ENCODE peak calls at places on chromosomes 7 and 10, in ten cellular contexts. One of them, this sample, is unnamed.

GRCh38 chr10:125085281-125085680 is 75.1 kb downstream of the CTBP2 start:
- DNase-seq in trophoblast cell: no peak
- DNase-seq in mesendoderm: no peak
- DNase-seq in GM06990: no peak
- DNase-seq in epithelial cell of esophagus: no peak
- DNase-seq in HL-60: no peak
- DNase-seq in H1: no peak
- DNase-seq in fibroblast of mammary gland: no peak
- DNase-seq in adipocyte: no peak
- DNase-seq in IMR-90: no peak
- DNase-seq in this sample: peak; percentile 22

GRCh38 chr10:80670774-80671173 is 133.1 kb downstream of the SH2D4B start:
- DNase-seq in epithelial cell of esophagus: no peak
- DNase-seq in H1: no peak
- DNase-seq in fibroblast of mammary gland: no peak
- DNase-seq in mesendoderm: no peak
- DNase-seq in trophoblast cell: no peak
- DNase-seq in adipocyte: no peak
- DNase-seq in HL-60: no peak
- DNase-seq in GM06990: no peak
- DNase-seq in IMR-90: no peak
- DNase-seq in this sample: no peak

GRCh38 chr7:4131043-4131442 is 551.1 kb upstream of the FOXK1 start:
- DNase-seq in IMR-90: no peak
- DNase-seq in epithelial cell of esophagus: no peak
- DNase-seq in HL-60: no peak
- DNase-seq in GM06990: no peak
- DNase-seq in mesendoderm: peak; percentile 84
- DNase-seq in fibroblast of mammary gland: no peak
- DNase-seq in H1: no peak
- DNase-seq in adipocyte: no peak
- DNase-seq in trophoblast cell: no peak
- DNase-seq in this sample: no peak

GRCh38 chr10:15486404-15486803 is 115.3 kb upstream of the FAM171A1 start:
- DNase-seq in H1: no peak
- DNase-seq in fibroblast of mammary gland: no peak
- DNase-seq in adipocyte: peak; percentile 81
- DNase-seq in trophoblast cell: peak; percentile 17
- DNase-seq in IMR-90: peak; percentile 9
- DNase-seq in GM06990: no peak
- DNase-seq in mesendoderm: peak; percentile 81
- DNase-seq in HL-60: no peak
- DNase-seq in epithelial cell of esophagus: no peak
- DNase-seq in this sample: peak; percentile 98

GRCh38 chr7:25752169-25752568 is 399.8 kb upstream of the NFE2L3 start:
- DNase-seq in trophoblast cell: no peak
- DNase-seq in HL-60: no peak
- DNase-seq in epithelial cell of esophagus: no peak
- DNase-seq in GM06990: no peak
- DNase-seq in fibroblast of mammary gland: no peak
- DNase-seq in IMR-90: no peak
- DNase-seq in mesendoderm: no peak
- DNase-seq in H1: no peak
- DNase-seq in adipocyte: no peak
- DNase-seq in this sample: no peak

GRCh38 chr10:48701941-48702340 is 17.3 kb downstream of the WDFY4 start:
- DNase-seq in HL-60: no peak
- DNase-seq in epithelial cell of esophagus: no peak
- DNase-seq in trophoblast cell: no peak
- DNase-seq in GM06990: no peak
- DNase-seq in IMR-90: no peak
- DNase-seq in fibroblast of mammary gland: no peak
- DNase-seq in adipocyte: no peak
- DNase-seq in mesendoderm: no peak
- DNase-seq in H1: no peak
- DNase-seq in this sample: no peak

GRCh38 chr7:48299580-48300169 is 128.4 kb downstream of the ABCA13 start:
- DNase-seq in mesendoderm: peak; percentile 63
- DNase-seq in H1: peak; percentile 69
- DNase-seq in epithelial cell of esophagus: peak; percentile 85
- DNase-seq in IMR-90: peak; percentile 80
- DNase-seq in HL-60: peak; percentile 68
- DNase-seq in adipocyte: peak; percentile 81
- DNase-seq in fibroblast of mammary gland: peak; percentile 80
- DNase-seq in trophoblast cell: peak; percentile 65
- DNase-seq in GM06990: no peak
- DNase-seq in this sample: peak; percentile 72

GRCh38 chr10:2150315-2150714 is 413.0 kb upstream of the ADARB2 start:
- DNase-seq in mesendoderm: peak; percentile 19
- DNase-seq in GM06990: no peak
- DNase-seq in HL-60: no peak
- DNase-seq in IMR-90: no peak
- DNase-seq in epithelial cell of esophagus: no peak
- DNase-seq in fibroblast of mammary gland: no peak
- DNase-seq in trophoblast cell: no peak
- DNase-seq in adipocyte: no peak
- DNase-seq in H1: no peak
- DNase-seq in this sample: no peak

GRCh38 chr7:20737840-20738448 is 48.7 kb downstream of the SP8 start:
- DNase-seq in mesendoderm: peak; percentile 47
- DNase-seq in fibroblast of mammary gland: no peak
- DNase-seq in trophoblast cell: no peak
- DNase-seq in adipocyte: no peak
- DNase-seq in GM06990: no peak
- DNase-seq in IMR-90: no peak
- DNase-seq in epithelial cell of esophagus: no peak
- DNase-seq in HL-60: no peak
- DNase-seq in H1: no peak
- DNase-seq in this sample: no peak

GRCh38 chr10:132297521-132297920 is 10.2 kb downstream of the STK32C start:
- DNase-seq in HL-60: no peak
- DNase-seq in H1: no peak
- DNase-seq in trophoblast cell: no peak
- DNase-seq in adipocyte: no peak
- DNase-seq in epithelial cell of esophagus: no peak
- DNase-seq in mesendoderm: no peak
- DNase-seq in IMR-90: no peak
- DNase-seq in fibroblast of mammary gland: no peak
- DNase-seq in GM06990: no peak
- DNase-seq in this sample: no peak

GRCh38 chr10:60414111-60414510 is 24.4 kb upstream of the ANK3 start:
- DNase-seq in HL-60: no peak
- DNase-seq in epithelial cell of esophagus: no peak
- DNase-seq in fibroblast of mammary gland: no peak
- DNase-seq in adipocyte: no peak
- DNase-seq in GM06990: no peak
- DNase-seq in IMR-90: no peak
- DNase-seq in mesendoderm: no peak
- DNase-seq in trophoblast cell: no peak
- DNase-seq in H1: no peak
- DNase-seq in this sample: peak; percentile 11

GRCh38 chr10:69828115-69828870 is 26.6 kb downstream of the COL13A1 start:
- DNase-seq in adipocyte: no peak
- DNase-seq in GM06990: no peak
- DNase-seq in epithelial cell of esophagus: no peak
- DNase-seq in fibroblast of mammary gland: no peak
- DNase-seq in IMR-90: no peak
- DNase-seq in trophoblast cell: no peak
- DNase-seq in HL-60: no peak
- DNase-seq in H1: no peak
- DNase-seq in mesendoderm: no peak
- DNase-seq in this sample: no peak

GRCh38 chr7:1311406-1312097 is 78.9 kb downstream of the UNCX start:
- DNase-seq in adipocyte: no peak
- DNase-seq in fibroblast of mammary gland: no peak
- DNase-seq in IMR-90: no peak
- DNase-seq in H1: no peak
- DNase-seq in GM06990: no peak
- DNase-seq in mesendoderm: no peak
- DNase-seq in epithelial cell of esophagus: no peak
- DNase-seq in trophoblast cell: no peak
- DNase-seq in HL-60: no peak
- DNase-seq in this sample: no peak

GRCh38 chr7:27158436-27159277 is 2.2 kb upstream of the HOXA7 start:
- DNase-seq in mesendoderm: no peak
- DNase-seq in H1: peak; percentile 52
- DNase-seq in IMR-90: no peak
- DNase-seq in trophoblast cell: no peak
- DNase-seq in GM06990: no peak
- DNase-seq in HL-60: no peak
- DNase-seq in adipocyte: no peak
- DNase-seq in fibroblast of mammary gland: peak; percentile 12
- DNase-seq in epithelial cell of esophagus: no peak
- DNase-seq in this sample: no peak

GRCh38 chr7:27157717-27158431 is 1.4 kb upstream of the HOXA7 start:
- DNase-seq in fibroblast of mammary gland: no peak
- DNase-seq in GM06990: no peak
- DNase-seq in adipocyte: no peak
- DNase-seq in epithelial cell of esophagus: no peak
- DNase-seq in HL-60: no peak
- DNase-seq in mesendoderm: no peak
- DNase-seq in trophoblast cell: no peak
- DNase-seq in H1: peak; percentile 47
- DNase-seq in IMR-90: no peak
- DNase-seq in this sample: no peak

GRCh38 chr7:27155816-27156507 is 513 bp downstream of the HOXA7 start:
- DNase-seq in HL-60: peak; percentile 37
- DNase-seq in fibroblast of mammary gland: peak; percentile 29
- DNase-seq in trophoblast cell: peak; percentile 60
- DNase-seq in H1: peak; percentile 68
- DNase-seq in GM06990: no peak
- DNase-seq in adipocyte: no peak
- DNase-seq in mesendoderm: no peak
- DNase-seq in epithelial cell of esophagus: peak; percentile 32
- DNase-seq in IMR-90: no peak
- DNase-seq in this sample: no peak

GRCh38 chr7:27156508-27156898 is at the start of gene HOXA7:
- DNase-seq in fibroblast of mammary gland: peak; percentile 75
- DNase-seq in epithelial cell of esophagus: no peak
- DNase-seq in trophoblast cell: peak; percentile 65
- DNase-seq in H1: peak; percentile 66
- DNase-seq in IMR-90: peak; percentile 63
- DNase-seq in HL-60: peak; percentile 25
- DNase-seq in GM06990: no peak
- DNase-seq in adipocyte: no peak
- DNase-seq in mesendoderm: no peak
- DNase-seq in this sample: no peak

GRCh38 chr7:27156901-27157716 is 634 bp upstream of the HOXA7 start:
- DNase-seq in IMR-90: no peak
- DNase-seq in fibroblast of mammary gland: peak; percentile 63
- DNase-seq in HL-60: no peak
- DNase-seq in GM06990: no peak
- DNase-seq in H1: peak; percentile 52
- DNase-seq in epithelial cell of esophagus: no peak
- DNase-seq in mesendoderm: no peak
- DNase-seq in trophoblast cell: no peak
- DNase-seq in adipocyte: no peak
- DNase-seq in this sample: no peak
- H3K4me3 ChIP-seq in IMR-90: peak overlapping the region; percentile 69
- H3K4me3 ChIP-seq in fibroblast of mammary gland: peak overlapping the region; percentile 69
- H3K4me3 ChIP-seq in HL-60: no peak overlapping the region
- H3K4me3 ChIP-seq in GM06990: no peak overlapping the region
- H3K4me3 ChIP-seq in H1: peak overlapping the region; percentile 54
- H3K4me3 ChIP-seq in epithelial cell of esophagus: no peak overlapping the region
- H3K4me3 ChIP-seq in mesendoderm: no peak overlapping the region
- H3K4me3 ChIP-seq in trophoblast cell: no peak overlapping the region
- H3K4me3 ChIP-seq in adipocyte: peak overlapping the region; percentile 94
- H3K4me3 ChIP-seq in this sample: no peak overlapping the region

GRCh38 chr7:100482728-100483100 is 1.0 kb upstream of the NYAP1 start:
- DNase-seq in GM06990: no peak
- DNase-seq in trophoblast cell: no peak
- DNase-seq in adipocyte: no peak
- DNase-seq in IMR-90: no peak
- DNase-seq in mesendoderm: no peak
- DNase-seq in fibroblast of mammary gland: no peak
- DNase-seq in HL-60: no peak
- DNase-seq in H1: no peak
- DNase-seq in epithelial cell of esophagus: no peak
- DNase-seq in this sample: no peak
- H3K4me3 ChIP-seq in GM06990: peak overlapping the region; percentile 61
- H3K4me3 ChIP-seq in trophoblast cell: peak overlapping the region; percentile 84
- H3K4me3 ChIP-seq in adipocyte: peak overlapping the region; percentile 81
- H3K4me3 ChIP-seq in IMR-90: peak overlapping the region; percentile 73
- H3K4me3 ChIP-seq in mesendoderm: no peak overlapping the region
- H3K4me3 ChIP-seq in fibroblast of mammary gland: peak overlapping the region; percentile 50
- H3K4me3 ChIP-seq in HL-60: peak overlapping the region; percentile 59
- H3K4me3 ChIP-seq in H1: peak overlapping the region; percentile 80
- H3K4me3 ChIP-seq in epithelial cell of esophagus: peak overlapping the region; percentile 51
- H3K4me3 ChIP-seq in this sample: peak overlapping the region; percentile 66

GRCh38 chr10:24254180-24254579 is 45.2 kb downstream of the KIAA1217 start:
- DNase-seq in GM06990: no peak
- DNase-seq in HL-60: no peak
- DNase-seq in adipocyte: no peak
- DNase-seq in epithelial cell of esophagus: peak; percentile 79
- DNase-seq in mesendoderm: no peak
- DNase-seq in H1: no peak
- DNase-seq in fibroblast of mammary gland: peak; percentile 75
- DNase-seq in trophoblast cell: peak; percentile 23
- DNase-seq in IMR-90: peak; percentile 40
- DNase-seq in this sample: peak; percentile 71

GRCh38 chr10:24255115-24255895 is 46.4 kb downstream of the KIAA1217 start:
- DNase-seq in IMR-90: no peak
- DNase-seq in adipocyte: no peak
- DNase-seq in trophoblast cell: peak; percentile 96
- DNase-seq in H1: no peak
- DNase-seq in fibroblast of mammary gland: no peak
- DNase-seq in HL-60: no peak
- DNase-seq in GM06990: no peak
- DNase-seq in mesendoderm: peak; percentile 70
- DNase-seq in epithelial cell of esophagus: peak; percentile 95
- DNase-seq in this sample: no peak

GRCh38 chr10:24257588-24257987 is 48.6 kb downstream of the KIAA1217 start:
- DNase-seq in fibroblast of mammary gland: no peak
- DNase-seq in trophoblast cell: no peak
- DNase-seq in adipocyte: no peak
- DNase-seq in GM06990: no peak
- DNase-seq in epithelial cell of esophagus: no peak
- DNase-seq in IMR-90: no peak
- DNase-seq in mesendoderm: no peak
- DNase-seq in HL-60: no peak
- DNase-seq in H1: no peak
- DNase-seq in this sample: no peak

GRCh38 chr10:24256619-24257018 is 47.7 kb downstream of the KIAA1217 start:
- DNase-seq in mesendoderm: no peak
- DNase-seq in IMR-90: no peak
- DNase-seq in epithelial cell of esophagus: no peak
- DNase-seq in trophoblast cell: no peak
- DNase-seq in HL-60: no peak
- DNase-seq in fibroblast of mammary gland: peak; percentile 33
- DNase-seq in GM06990: no peak
- DNase-seq in adipocyte: no peak
- DNase-seq in H1: no peak
- DNase-seq in this sample: peak; percentile 18

GRCh38 chr10:24255907-24256306 is 47.0 kb downstream of the KIAA1217 start:
- DNase-seq in H1: no peak
- DNase-seq in HL-60: no peak
- DNase-seq in adipocyte: no peak
- DNase-seq in epithelial cell of esophagus: peak; percentile 99
- DNase-seq in IMR-90: no peak
- DNase-seq in trophoblast cell: peak; percentile 76
- DNase-seq in mesendoderm: peak; percentile 40
- DNase-seq in fibroblast of mammary gland: no peak
- DNase-seq in GM06990: no peak
- DNase-seq in this sample: no peak
- H3K4me3 ChIP-seq in H1: no peak overlapping the region
- H3K4me3 ChIP-seq in HL-60: no peak overlapping the region
- H3K4me3 ChIP-seq in adipocyte: no peak overlapping the region
- H3K4me3 ChIP-seq in epithelial cell of esophagus: peak overlapping the region; percentile 80
- H3K4me3 ChIP-seq in IMR-90: no peak overlapping the region
- H3K4me3 ChIP-seq in trophoblast cell: no peak overlapping the region
- H3K4me3 ChIP-seq in mesendoderm: no peak overlapping the region
- H3K4me3 ChIP-seq in fibroblast of mammary gland: no peak overlapping the region
- H3K4me3 ChIP-seq in GM06990: peak overlapping the region; percentile 37
- H3K4me3 ChIP-seq in this sample: no peak overlapping the region

GRCh38 chr10:74827694-74828093 is 1.3 kb downstream of the KAT6B start:
- DNase-seq in HL-60: no peak
- DNase-seq in IMR-90: no peak
- DNase-seq in adipocyte: no peak
- DNase-seq in GM06990: no peak
- DNase-seq in H1: no peak
- DNase-seq in fibroblast of mammary gland: no peak
- DNase-seq in epithelial cell of esophagus: no peak
- DNase-seq in trophoblast cell: no peak
- DNase-seq in mesendoderm: no peak
- DNase-seq in this sample: no peak
- H3K4me3 ChIP-seq in HL-60: peak overlapping the region; percentile 81
- H3K4me3 ChIP-seq in IMR-90: peak overlapping the region; percentile 69
- H3K4me3 ChIP-seq in adipocyte: peak overlapping the region; percentile 92
- H3K4me3 ChIP-seq in GM06990: peak overlapping the region; percentile 68
- H3K4me3 ChIP-seq in H1: peak overlapping the region; percentile 75
- H3K4me3 ChIP-seq in fibroblast of mammary gland: peak overlapping the region; percentile 74
- H3K4me3 ChIP-seq in epithelial cell of esophagus: peak overlapping the region; percentile 74
- H3K4me3 ChIP-seq in trophoblast cell: no peak overlapping the region
- H3K4me3 ChIP-seq in mesendoderm: no peak overlapping the region
- H3K4me3 ChIP-seq in this sample: peak overlapping the region; percentile 85

This sample was measured in fibroblast of the aortic adventitia.